ENCODE peak calls at places on chromosome 15, in five cellular contexts. Q is RWPE2, N is T-helper 17 cell, X is Right ventricle myocardium inferior, H is left lung. V is an unnamed sample.

GRCh38 chr15:99969261-99969960 is 236.2 kb upstream of the LYSMD4 start:
- ATAC-seq in N (no peak), X (no peak), H (no peak), Q (no peak), V (no peak)

GRCh38 chr15:96693990-96694517 is 363.6 kb downstream of the NR2F2 start:
- ATAC-seq in Q (peak; percentile 48), X (no peak), N (no peak), H (no peak), V (no peak)

GRCh38 chr15:26974120-26974780 is 3.3 kb downstream of the GABRG3 start:
- ATAC-seq in Q (peak; percentile 59), H (no peak), X (no peak), N (no peak), V (no peak)

GRCh38 chr15:94272251-94272898 is 41.0 kb downstream of the MCTP2 start:
- ATAC-seq in X (no peak), H (no peak), Q (no peak), N (peak; percentile 21), V (no peak)

GRCh38 chr15:70833897-70834765 is 19.8 kb downstream of the LARP6 start:
- ATAC-seq in H (peak; percentile 17), Q (peak; percentile 95), N (no peak), X (no peak), V (peak; percentile 86)

GRCh38 chr15:70293138-70293537 is 195.4 kb upstream of the TLE3 start:
- ATAC-seq in X (no peak), Q (no peak), N (no peak), H (no peak), V (no peak)

GRCh38 chr15:80844011-80844732 is 65.0 kb downstream of the CEMIP start:
- ATAC-seq in N (no peak), X (no peak), H (peak; percentile 39), Q (peak; percentile 76), V (peak; percentile 75)

GRCh38 chr15:49644364-49644794 is 23.5 kb downstream of the DTWD1 start:
- ATAC-seq in X (peak; percentile 37), H (no peak), Q (no peak), N (no peak), V (no peak)

GRCh38 chr15:63818628-63819027 is 15.1 kb downstream of the HERC1 start:
- ATAC-seq in Q (no peak), X (no peak), N (no peak), H (no peak), V (no peak)

GRCh38 chr15:63763476-63764123 is 70.1 kb downstream of the HERC1 start:
- ATAC-seq in N (peak; percentile 64), X (no peak), Q (peak; percentile 86), H (no peak), V (no peak)

GRCh38 chr15:73599934-73600333 is 33.3 kb downstream of the NPTN start:
- ATAC-seq in X (no peak), Q (peak; percentile 87), H (peak; percentile 46), N (no peak), V (no peak)

GRCh38 chr15:81400640-81401236 is 26.7 kb upstream of the TMC3 start:
- ATAC-seq in Q (peak; percentile 50), N (peak; percentile 69), X (no peak), H (peak; percentile 75), V (peak; percentile 51)

GRCh38 chr15:74815121-74815933 is 2.7 kb downstream of the LMAN1L start:
- ATAC-seq in Q (no peak), H (peak; percentile 62), X (peak; percentile 45), N (no peak), V (peak; percentile 42)

GRCh38 chr15:52667597-52667996 is 11.6 kb downstream of the ATOSA start:
- ATAC-seq in Q (peak; percentile 49), H (no peak), N (no peak), X (no peak), V (no peak)

GRCh38 chr15:39774688-39775267 is 7.9 kb downstream of the FSIP1 start:
- ATAC-seq in Q (no peak), X (no peak), N (peak; percentile 95), H (no peak), V (no peak)

GRCh38 chr15:62465173-62465572 is 300.1 kb upstream of the C2CD4B start:
- ATAC-seq in H (no peak), Q (no peak), N (no peak), X (no peak), V (no peak)

GRCh38 chr15:88535607-88536313 is 10.7 kb downstream of the DET1 start:
- ATAC-seq in H (no peak), X (no peak), Q (no peak), N (no peak), V (no peak)

GRCh38 chr15:63238796-63239195 is 38.6 kb upstream of the APH1B start:
- ATAC-seq in Q (peak; percentile 92), N (no peak), X (peak; percentile 44), H (no peak), V (peak; percentile 48)

GRCh38 chr15:62857411-62857853 is 185.1 kb upstream of the TPM1 start:
- ATAC-seq in X (no peak), H (peak; percentile 89), Q (peak; percentile 93), N (no peak), V (peak; percentile 35)

GRCh38 chr15:84764585-84764984 is 16.2 kb downstream of the ZNF592 start:
- ATAC-seq in Q (no peak), H (peak; percentile 53), X (no peak), N (no peak), V (no peak)

GRCh38 chr15:47750740-47751262 is 33.5 kb downstream of the SEMA6D start:
- ATAC-seq in X (no peak), H (no peak), Q (peak; percentile 42), N (no peak), V (no peak)

GRCh38 chr15:52002351-52002750 is 16.7 kb upstream of the MAPK6 start:
- ATAC-seq in X (no peak), Q (no peak), N (no peak), H (no peak), V (no peak)

GRCh38 chr15:100338971-100339444 is 2.8 kb downstream of the ADAMTS17 start:
- ATAC-seq in X (peak; percentile 55), Q (peak; percentile 55), N (peak; percentile 56), H (peak; percentile 62), V (peak; percentile 41)

GRCh38 chr15:68834356-68834755 is 13.7 kb upstream of the ANP32A start:
- ATAC-seq in H (peak; percentile 47), X (no peak), N (no peak), Q (no peak), V (no peak)

GRCh38 chr15:82139823-82140268 is 94.0 kb upstream of the MEX3B start:
- ATAC-seq in H (peak; percentile 64), Q (peak; percentile 47), X (no peak), N (peak; percentile 30), V (peak; percentile 77)

GRCh38 chr15:99956820-99957641 is 223.8 kb upstream of the LYSMD4 start:
- ATAC-seq in N (no peak), X (no peak), Q (no peak), H (no peak), V (no peak)

GRCh38 chr15:42914728-42915497 is 5.7 kb downstream of the TTBK2 start:
- ATAC-seq in N (no peak), X (no peak), H (no peak), Q (no peak), V (no peak)

GRCh38 chr15:74869372-74869725 is 3.8 kb downstream of the SCAMP2 start:
- ATAC-seq in N (no peak), Q (no peak), X (peak; percentile 20), H (no peak), V (no peak)

GRCh38 chr15:69060041-69060481 is 45.6 kb downstream of the NOX5 start:
- ATAC-seq in N (no peak), H (no peak), Q (no peak), X (peak; percentile 89), V (no peak)